ENCODE peak calls at places on chromosomes 1 and 21, in ten cellular contexts. J is spleen, L is right lobe of liver, T is esophagus squamous epithelium, M is body of pancreas, C is H1, U is ovary, V is transverse colon, S is stomach, D is Peyer's patch. H is an unnamed sample.

GRCh38 chr1:164240081-164240480 is 318.9 kb upstream of the PBX1 start:
- DNase-seq in L (no peak), S (no peak), J (no peak), M (peak), C (no peak), U (no peak), T (no peak), D (no peak), V (no peak), H (no peak)

GRCh38 chr21:35020902-35021301 is 28.2 kb downstream of the RUNX1 start:
- DNase-seq in T (no peak), V (no peak), M (no peak), J (no peak), D (no peak), C (no peak), L (no peak), U (no peak), S (no peak), H (peak)

GRCh38 chr1:9589719-9590157 is 1.0 kb downstream of the TMEM201 start:
- DNase-seq in L (no peak), C (no peak), D (no peak), U (no peak), J (no peak), V (no peak), M (no peak), S (no peak), T (no peak), H (no peak)

GRCh38 chr1:118985611-118986290 is 2.4 kb downstream of the TBX15 start:
- DNase-seq in D (no peak), S (no peak), M (no peak), U (no peak), T (no peak), L (no peak), V (no peak), J (no peak), C (no peak), H (no peak)

GRCh38 chr1:6092211-6092610 is 46.5 kb downstream of the KCNAB2 start:
- DNase-seq in M (no peak), S (no peak), D (no peak), L (no peak), V (no peak), C (no peak), U (no peak), T (no peak), J (no peak), H (no peak)

GRCh38 chr1:45018599-45019230 is 6.7 kb downstream of the UROD start:
- DNase-seq in C (peak), M (peak), V (peak), U (peak), D (peak), T (no peak), J (no peak), S (peak), L (peak), H (no peak)

GRCh38 chr1:224526771-224527170 is 89.3 kb upstream of the CNIH3 start:
- DNase-seq in U (no peak), S (no peak), L (no peak), M (no peak), T (no peak), V (no peak), J (no peak), C (no peak), D (no peak), H (no peak)

GRCh38 chr1:41175546-41175945 is 66.6 kb downstream of the SCMH1 start:
- DNase-seq in L (no peak), M (no peak), U (no peak), T (no peak), C (no peak), J (no peak), D (no peak), S (no peak), V (no peak), H (no peak)

GRCh38 chr1:32743380-32744062 is 41.0 kb upstream of the SYNC start:
- DNase-seq in M (peak), J (no peak), D (no peak), U (no peak), T (no peak), S (peak), L (no peak), V (peak), C (no peak), H (no peak)

GRCh38 chr1:152817309-152817708 is 5.5 kb downstream of the LCE1B start:
- DNase-seq in D (no peak), J (no peak), L (no peak), C (no peak), M (no peak), T (no peak), S (no peak), V (no peak), U (no peak), H (no peak)

GRCh38 chr1:19197849-19198248 is 12.2 kb downstream of the UBR4 start:
- DNase-seq in D (no peak), M (no peak), T (no peak), U (no peak), S (no peak), J (no peak), V (no peak), C (no peak), L (no peak), H (no peak)

GRCh38 chr1:10475510-10475909 is 760 bp downstream of the PEX14 start:
- DNase-seq in V (peak), L (no peak), M (no peak), S (no peak), T (no peak), J (no peak), D (no peak), U (no peak), C (no peak), H (no peak)

GRCh38 chr1:200488375-200489165 is 78.7 kb upstream of the ZNF281 start:
- DNase-seq in M (peak), L (no peak), V (peak), U (no peak), S (peak), C (peak), J (no peak), T (no peak), D (peak), H (peak)

GRCh38 chr21:30408782-30409494 is 13.1 kb downstream of the KRTAP13-1 start:
- DNase-seq in V (peak), D (no peak), J (no peak), T (no peak), M (peak), S (peak), C (peak), U (no peak), L (no peak), H (no peak)

GRCh38 chr1:176119549-176119948 is 87.5 kb downstream of the COP1 start:
- DNase-seq in D (no peak), U (no peak), C (no peak), M (no peak), V (no peak), T (no peak), S (no peak), J (no peak), L (no peak), H (no peak)

GRCh38 chr1:12798911-12799310 is 7.7 kb downstream of the PRAMEF1 start:
- DNase-seq in V (no peak), J (no peak), M (no peak), D (no peak), S (no peak), T (no peak), C (no peak), U (no peak), L (no peak), H (no peak)

GRCh38 chr1:157948547-157949152 is 44.8 kb upstream of the KIRREL1 start:
- DNase-seq in J (no peak), V (peak), S (no peak), U (no peak), L (no peak), T (no peak), C (no peak), M (peak), D (peak), H (no peak)

GRCh38 chr1:91708691-91709090 is 177.3 kb downstream of the TGFBR3 start:
- DNase-seq in U (no peak), S (no peak), M (no peak), V (no peak), C (no peak), T (no peak), L (no peak), J (no peak), D (no peak), H (no peak)

GRCh38 chr1:208031316-208031931 is 120.5 kb upstream of the CD34 start:
- DNase-seq in U (peak), J (no peak), T (no peak), V (no peak), S (no peak), D (no peak), M (no peak), C (no peak), L (no peak), H (no peak)

GRCh38 chr1:219179293-219179692 is 5.6 kb downstream of the LYPLAL1 start:
- DNase-seq in M (no peak), C (no peak), D (no peak), V (no peak), L (no peak), U (no peak), T (no peak), S (no peak), J (no peak), H (no peak)

GRCh38 chr21:38649120-38649519 is 150.8 kb upstream of the ERG start:
- DNase-seq in J (no peak), C (no peak), T (no peak), L (no peak), U (no peak), V (no peak), M (no peak), S (no peak), D (no peak), H (no peak)

GRCh38 chr1:21641967-21642366 is 27.2 kb downstream of the RAP1GAP start:
- DNase-seq in S (peak), V (no peak), U (no peak), L (peak), C (no peak), M (peak), T (no peak), D (no peak), J (no peak), H (no peak)

GRCh38 chr1:151193856-151194255 is 3.9 kb upstream of the VPS72 start:
- DNase-seq in S (no peak), J (no peak), C (no peak), L (no peak), D (no peak), T (no peak), M (no peak), V (no peak), U (no peak), H (no peak)

GRCh38 chr1:73100216-73100615 is 817.9 kb upstream of the NEGR1 start:
- DNase-seq in J (no peak), V (no peak), L (no peak), D (no peak), M (no peak), T (no peak), U (no peak), S (no peak), C (no peak), H (no peak)

GRCh38 chr1:186682721-186683120 is 2.5 kb upstream of the PTGS2 start:
- DNase-seq in M (no peak), C (no peak), T (no peak), V (no peak), U (no peak), L (no peak), J (no peak), S (no peak), D (no peak), H (no peak)
- TF ChIP-seq CTCF in M (no peak), C (peak), T (no peak), V (no peak), U (no peak), L (no peak), J (no peak), S (no peak), D (no peak), H (no peak)

GRCh38 chr1:184665329-184665728 is 89.3 kb downstream of the EDEM3 start:
- DNase-seq in U (no peak), J (no peak), T (no peak), D (no peak), C (no peak), V (no peak), S (no peak), M (no peak), L (no peak), H (no peak)

GRCh38 chr1:184661801-184662200 is 92.9 kb downstream of the EDEM3 start:
- DNase-seq in J (no peak), L (no peak), D (no peak), U (no peak), M (no peak), C (no peak), S (no peak), V (no peak), T (no peak), H (no peak)

GRCh38 chr1:184660462-184661191 is 94.0 kb downstream of the EDEM3 start:
- DNase-seq in L (no peak), J (no peak), S (no peak), M (no peak), C (no peak), D (no peak), V (no peak), U (no peak), T (no peak), H (no peak)

GRCh38 chr1:184664661-184665060 is 90.0 kb downstream of the EDEM3 start:
- DNase-seq in D (no peak), V (no peak), U (no peak), S (no peak), M (no peak), C (peak), J (no peak), T (no peak), L (no peak), H (no peak)

DNA sequence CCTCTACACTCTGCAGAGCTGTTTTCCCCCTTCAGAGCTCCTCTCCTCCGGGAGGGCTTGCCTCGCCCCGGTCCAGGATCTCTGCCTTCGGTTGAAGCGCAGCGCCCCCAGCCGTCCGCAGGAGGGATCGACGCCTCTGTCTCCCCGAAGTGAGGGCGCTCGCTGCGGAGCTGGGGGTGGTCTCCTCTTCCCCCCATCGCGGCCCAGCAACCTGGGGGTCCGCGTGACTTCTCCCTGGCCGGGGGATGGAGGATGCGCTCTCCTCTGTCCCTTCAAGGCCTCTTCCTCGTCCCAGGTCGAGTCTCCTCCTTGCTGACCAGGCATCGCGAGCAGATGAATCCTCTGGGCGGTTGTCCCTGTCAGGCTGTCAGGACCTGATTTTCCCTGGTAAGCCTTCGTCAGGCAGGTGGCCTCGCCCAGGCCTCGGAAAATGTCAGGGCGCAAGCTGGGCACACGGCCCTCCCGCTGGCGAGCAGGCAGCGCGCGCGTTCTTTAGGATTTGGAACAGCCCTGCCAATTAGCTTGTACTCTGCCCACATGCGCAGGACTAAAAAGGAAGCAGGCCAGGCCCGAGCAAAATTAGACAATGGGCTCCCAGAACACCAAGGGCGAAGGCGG is 90.5 kb downstream of the EDEM3 start:
- DNase-seq in T (no peak), M (peak), V (peak), J (peak), L (peak), U (peak), S (peak), D (no peak), C (peak), H (peak)
- H3K4me3 ChIP-seq in T (peak), M (no peak), V (peak), J (peak), L (peak), U (peak), S (peak), D (no peak), C (peak), H (no peak)

GRCh38 chr1:145922266-145922665 is 3.7 kb upstream of the PEX11B start:
- DNase-seq in C (no peak), V (no peak), J (no peak), T (no peak), U (no peak), S (no peak), M (no peak), D (no peak), L (no peak), H (no peak)

GRCh38 chr1:145916745-145917144 is 1.8 kb downstream of the PEX11B start:
- DNase-seq in L (no peak), D (no peak), J (no peak), T (no peak), M (no peak), S (no peak), U (no peak), C (no peak), V (no peak), H (peak)

GRCh38 chr1:145917595-145917994 is 922 bp downstream of the PEX11B start:
- DNase-seq in M (no peak), C (no peak), S (no peak), V (no peak), L (no peak), U (no peak), T (no peak), D (no peak), J (no peak), H (no peak)

GRCh38 chr1:145918992-145919939 is 749 bp upstream of the PEX11B start:
- DNase-seq in S (peak), D (peak), J (peak), L (peak), M (peak), U (peak), V (peak), C (peak), T (no peak), H (peak)

DNA sequence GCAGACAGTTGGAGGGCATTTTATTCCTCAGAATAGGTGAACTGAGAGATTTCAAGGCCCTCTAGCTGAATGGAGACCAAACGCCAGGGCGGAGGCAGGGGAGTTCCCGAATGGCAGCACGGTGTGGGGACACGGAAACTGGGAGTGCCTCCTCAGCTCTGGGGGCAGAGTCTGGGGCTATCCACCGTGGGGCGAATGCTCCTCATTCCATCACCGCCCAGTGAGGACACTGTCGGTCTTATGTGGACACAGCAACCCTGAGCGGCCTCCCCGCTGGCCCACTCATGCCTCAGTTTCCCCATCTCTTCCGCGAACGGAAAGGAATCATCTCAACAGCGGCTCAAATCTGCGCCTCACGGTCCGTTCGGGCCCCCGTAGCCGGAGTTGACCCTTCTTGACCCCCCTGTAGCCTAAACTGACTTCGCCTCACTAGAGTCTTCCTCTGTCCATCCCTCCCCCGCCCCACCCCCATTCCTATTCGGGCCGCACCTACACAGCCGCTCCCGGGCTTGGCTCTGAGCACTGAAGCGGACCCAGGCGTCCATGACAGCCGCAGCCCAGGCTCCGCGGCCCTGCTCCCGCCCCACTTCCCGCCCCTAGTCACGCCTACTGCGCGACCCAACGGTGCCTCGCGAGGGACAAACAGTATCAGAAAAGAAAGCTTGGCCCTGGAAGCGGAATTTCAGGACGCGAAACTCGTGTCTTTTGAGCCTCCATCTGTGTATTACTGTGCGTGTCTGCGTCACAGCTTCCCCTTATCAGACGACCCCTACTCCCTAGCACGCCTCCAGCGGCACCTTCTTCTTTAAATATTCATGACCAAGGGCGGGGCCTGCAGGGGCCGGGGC is at the start of gene PEX11B:
- DNase-seq in J (peak), U (peak), C (peak), S (peak), D (peak), V (peak), T (peak), L (peak), M (peak), H (peak)
- TF ChIP-seq POLR2A in J (no peak), U (peak), C (peak), S (no peak), D (peak), V (peak), T (no peak), L (peak), M (peak), H (peak)

GRCh38 chr1:3011127-3011526 is 10.1 kb upstream of the ACTRT2 start:
- DNase-seq in J (no peak), V (no peak), M (no peak), S (no peak), U (no peak), L (peak), D (no peak), C (no peak), T (no peak), H (peak)

GRCh38 chr1:3013371-3014038 is 7.8 kb upstream of the ACTRT2 start:
- DNase-seq in L (no peak), U (no peak), T (no peak), M (no peak), J (peak), C (no peak), D (no peak), S (no peak), V (no peak), H (peak)

GRCh38 chr1:3014041-3014440 is 7.2 kb upstream of the ACTRT2 start:
- DNase-seq in V (no peak), S (no peak), U (peak), M (no peak), D (no peak), C (no peak), J (peak), L (no peak), T (no peak), H (no peak)

GRCh38 chr1:3011631-3012510 is 9.4 kb upstream of the ACTRT2 start:
- DNase-seq in J (peak), C (no peak), U (peak), L (peak), D (no peak), T (no peak), V (peak), M (peak), S (no peak), H (peak)

GRCh38 chr1:3012511-3013291 is 8.6 kb upstream of the ACTRT2 start:
- DNase-seq in L (peak), S (peak), V (peak), U (peak), T (no peak), D (peak), M (peak), J (peak), C (peak), H (peak)
- TF ChIP-seq CTCF in L (peak), S (peak), V (peak), U (peak), T (peak), D (peak), M (peak), J (peak), C (peak), H (no peak)

GRCh38 chr21:28579986-28580550 is 412.6 kb downstream of the LTN1 start:
- DNase-seq in T (no peak), U (no peak), J (no peak), V (no peak), L (no peak), S (no peak), M (no peak), D (no peak), C (no peak), H (no peak)
- H3K4me3 ChIP-seq in T (no peak), U (no peak), J (no peak), V (no peak), L (no peak), S (no peak), M (no peak), D (no peak), C (no peak), H (no peak)

DNA sequence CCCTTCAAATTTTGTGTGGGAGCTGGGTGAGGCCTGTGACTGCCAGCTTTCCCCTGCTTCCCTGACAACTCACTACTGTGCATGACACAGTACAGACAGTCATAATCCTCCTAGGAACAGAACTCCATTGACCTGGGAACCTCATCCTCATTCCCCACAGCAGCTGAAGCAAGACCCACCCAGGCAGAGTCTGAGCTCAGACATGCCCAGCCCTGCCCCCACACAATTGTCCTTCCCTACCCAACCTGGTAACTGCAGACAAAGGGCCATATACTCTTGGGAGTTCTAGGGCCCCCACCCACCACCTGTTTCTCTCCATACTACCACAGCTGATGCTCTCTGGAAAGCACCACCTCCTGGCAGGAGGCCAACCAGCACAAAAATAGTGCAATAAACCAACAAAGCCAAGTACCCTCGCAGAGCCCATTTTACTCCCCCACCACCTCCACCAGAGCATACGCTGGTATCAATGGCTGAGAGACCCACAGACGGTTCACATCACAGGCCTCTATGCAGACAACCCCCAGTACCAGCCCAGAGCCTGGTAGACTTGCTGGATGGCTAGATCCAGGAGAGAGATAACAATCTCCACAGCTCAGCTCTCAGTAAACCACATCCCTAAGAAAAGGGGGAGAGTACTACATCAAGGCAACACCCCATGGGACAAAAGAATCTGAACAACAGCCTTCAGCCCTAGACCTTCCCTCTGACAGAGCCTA is 159.7 kb upstream of the CXADR start:
- DNase-seq in V (no peak), S (no peak), T (no peak), L (no peak), M (no peak), U (no peak), J (no peak), C (no peak), D (no peak), H (no peak)
- TF ChIP-seq POLR2A in V (no peak), S (no peak), T (no peak), L (no peak), M (no peak), U (no peak), J (no peak), C (no peak), D (no peak), H (no peak)

H was measured in lower leg skin.